ENCODE peak calls at places on chromosome 22, in eight cellular contexts. O, M, S, E, U, F, X and Z are unnamed samples.

GRCh38 chr22:42500164-42500835 is 19.3 kb downstream of the RRP7A start:
- DNase-seq in O (peak; percentile 31), M (peak; percentile 78), S (no peak), E (peak; percentile 86), U (peak; percentile 65), F (no peak), X (peak; percentile 99), Z (peak; percentile 96)

GRCh38 chr22:35785181-35785923 is 67.7 kb downstream of the APOL5 start:
- DNase-seq in O (no peak), M (no peak), S (no peak), E (no peak), U (no peak), F (no peak), X (no peak), Z (peak; percentile 20)

GRCh38 chr22:23888615-23889401 is 5.4 kb upstream of the MIF start:
- DNase-seq in O (peak; percentile 51), M (no peak), S (no peak), E (peak; percentile 38), U (no peak), F (no peak), X (no peak), Z (peak; percentile 61)

GRCh38 chr22:30568137-30568805 is 6.2 kb downstream of the GAL3ST1 start:
- DNase-seq in O (no peak), M (no peak), S (no peak), E (no peak), U (no peak), F (no peak), X (no peak), Z (no peak)

GRCh38 chr22:40853330-40853729 is 3.1 kb downstream of the ST13 start:
- DNase-seq in O (no peak), M (no peak), S (no peak), E (no peak), U (no peak), F (no peak), X (no peak), Z (no peak)

GRCh38 chr22:39309881-39310714 is 9.3 kb downstream of the RPL3 start:
- DNase-seq in O (no peak), M (no peak), S (no peak), E (no peak), U (no peak), F (no peak), X (no peak), Z (no peak)

GRCh38 chr22:50174382-50175190 is 4.1 kb downstream of the PANX2 start:
- DNase-seq in O (no peak), M (no peak), S (no peak), E (no peak), U (no peak), F (no peak), X (no peak), Z (no peak)

GRCh38 chr22:23774114-23774921 is 1.7 kb downstream of the MMP11 start:
- DNase-seq in O (no peak), M (no peak), S (no peak), E (no peak), U (no peak), F (no peak), X (no peak), Z (no peak)

GRCh38 chr22:17847360-17848078 is 73.2 kb upstream of the BID start:
- DNase-seq in O (no peak), M (no peak), S (no peak), E (no peak), U (no peak), F (no peak), X (no peak), Z (no peak)

GRCh38 chr22:30521368-30522156 is 16.1 kb upstream of the SEC14L4 start:
- DNase-seq in O (no peak), M (no peak), S (no peak), E (no peak), U (no peak), F (no peak), X (no peak), Z (no peak)

GRCh38 chr22:20991252-20992055 is 9.4 kb downstream of the LZTR1 start:
- DNase-seq in O (no peak), M (no peak), S (no peak), E (no peak), U (no peak), F (no peak), X (no peak), Z (no peak)

GRCh38 chr22:31630331-31631329 is 31.4 kb downstream of the PISD start:
- DNase-seq in O (peak; percentile 76), M (peak; percentile 90), S (peak; percentile 76), E (peak; percentile 73), U (peak; percentile 79), F (no peak), X (peak; percentile 95), Z (peak; percentile 88)

GRCh38 chr22:31055322-31056159 is 25.6 kb upstream of the SMTN start:
- DNase-seq in O (peak; percentile 73), M (no peak), S (peak; percentile 88), E (peak; percentile 35), U (no peak), F (peak; percentile 93), X (peak; percentile 76), Z (peak; percentile 53)

GRCh38 chr22:29055192-29055830 is 6.3 kb downstream of the C22orf31 start:
- DNase-seq in O (no peak), M (no peak), S (no peak), E (no peak), U (no peak), F (no peak), X (peak; percentile 51), Z (no peak)

GRCh38 chr22:22848364-22848866 is 39.2 kb upstream of the IGLL5 start:
- DNase-seq in O (peak; percentile 78), M (peak; percentile 56), S (peak; percentile 27), E (peak; percentile 21), U (peak; percentile 43), F (peak; percentile 1), X (peak; percentile 79), Z (peak; percentile 5)

GRCh38 chr22:21020802-21021429 is 6.0 kb downstream of the P2RX6 start:
- DNase-seq in O (peak; percentile 73), M (no peak), S (no peak), E (no peak), U (no peak), F (no peak), X (peak; percentile 84), Z (no peak)

GRCh38 chr22:38924197-38924952 is 33.0 kb upstream of the APOBEC3A start:
- DNase-seq in O (peak; percentile 43), M (no peak), S (peak; percentile 100), E (peak; percentile 53), U (no peak), F (peak; percentile 47), X (no peak), Z (no peak)

GRCh38 chr22:20176421-20177060 is 25.7 kb upstream of the CCDC188 start:
- DNase-seq in O (no peak), M (no peak), S (no peak), E (no peak), U (no peak), F (no peak), X (no peak), Z (no peak)

GRCh38 chr22:31628362-31628761 is 33.7 kb downstream of the PISD start:
- DNase-seq in O (no peak), M (no peak), S (no peak), E (no peak), U (no peak), F (no peak), X (no peak), Z (no peak)

GRCh38 chr22:46172522-46172921 is 22.2 kb downstream of the PPARA start:
- DNase-seq in O (no peak), M (no peak), S (no peak), E (no peak), U (no peak), F (no peak), X (no peak), Z (no peak)

GRCh38 chr22:29011200-29011867 is 50.3 kb downstream of the C22orf31 start:
- DNase-seq in O (no peak), M (no peak), S (no peak), E (peak; percentile 23), U (no peak), F (no peak), X (peak; percentile 32), Z (no peak)

GRCh38 chr22:48310740-48311139 is 1516.9 kb downstream of the BRD1 start:
- DNase-seq in O (no peak), M (no peak), S (no peak), E (no peak), U (no peak), F (no peak), X (no peak), Z (no peak)

GRCh38 chr22:25202290-25202921 is 2.7 kb downstream of the CRYBB3 start:
- DNase-seq in O (peak; percentile 86), M (peak; percentile 33), S (peak; percentile 27), E (peak; percentile 35), U (peak; percentile 35), F (no peak), X (peak; percentile 91), Z (peak; percentile 76)

GRCh38 chr22:43293661-43294392 is 49.3 kb downstream of the SCUBE1 start:
- DNase-seq in O (no peak), M (no peak), S (peak; percentile 90), E (peak; percentile 12), U (no peak), F (no peak), X (no peak), Z (no peak)

GRCh38 chr22:41845380-41846267 is 12.7 kb downstream of the SREBF2 start:
- DNase-seq in O (no peak), M (no peak), S (no peak), E (no peak), U (no peak), F (no peak), X (no peak), Z (no peak)

GRCh38 chr22:46074771-46075551 is 75.4 kb upstream of the PPARA start:
- DNase-seq in O (no peak), M (no peak), S (no peak), E (peak; percentile 38), U (no peak), F (no peak), X (no peak), Z (no peak)

GRCh38 chr22:24077416-24077815 is 66.3 kb downstream of the CABIN1 start:
- DNase-seq in O (no peak), M (no peak), S (no peak), E (no peak), U (no peak), F (no peak), X (no peak), Z (no peak)

GRCh38 chr22:47316020-47316419 is 553.6 kb downstream of the TBC1D22A start:
- DNase-seq in O (no peak), M (no peak), S (peak; percentile 69), E (no peak), U (no peak), F (no peak), X (no peak), Z (no peak)

GRCh38 chr22:30127749-30128166 is 47.5 kb downstream of the HORMAD2 start:
- DNase-seq in O (no peak), M (no peak), S (no peak), E (no peak), U (no peak), F (peak; percentile 40), X (no peak), Z (no peak)

GRCh38 chr22:26477341-26477731 is 6.2 kb downstream of the HPS4 start:
- DNase-seq in O (no peak), M (no peak), S (no peak), E (no peak), U (no peak), F (no peak), X (no peak), Z (no peak)

GRCh38 chr22:22591348-22592299 is 32.6 kb upstream of the PRAME start:
- DNase-seq in O (no peak), M (no peak), S (no peak), E (no peak), U (no peak), F (no peak), X (no peak), Z (no peak)

GRCh38 chr22:46043816-46044717 is 67.1 kb upstream of the WNT7B start:
- DNase-seq in O (no peak), M (no peak), S (peak; percentile 68), E (peak; percentile 64), U (no peak), F (no peak), X (no peak), Z (no peak)

GRCh38 chr22:50009765-50010675 is 2.5 kb downstream of the IL17REL start:
- DNase-seq in O (no peak), M (no peak), S (no peak), E (no peak), U (no peak), F (no peak), X (peak; percentile 41), Z (no peak)

GRCh38 chr22:46102752-46103151 is 47.6 kb upstream of the PPARA start:
- DNase-seq in O (no peak), M (no peak), S (no peak), E (no peak), U (no peak), F (no peak), X (no peak), Z (no peak)